ENCODE peak calls at places on chromosomes 13 and 19, in four cellular contexts. V, L, F and D are unnamed samples.

GRCh38 chr13:114128624-114129522 is 3.5 kb downstream of the RASA3 start:
- DNase-seq in V (no peak), L (peak), F (peak), D (peak)

GRCh38 chr13:27076411-27076810 is 95.2 kb downstream of the USP12 start:
- DNase-seq in V (no peak), L (no peak), F (no peak), D (no peak)

GRCh38 chr19:7926021-7926726 is at the start of gene CTXN1:
- DNase-seq in V (peak), L (peak), F (no peak), D (peak)

GRCh38 chr13:51770160-51770559 is 33.8 kb downstream of the DHRS12 start:
- DNase-seq in V (no peak), L (no peak), F (no peak), D (no peak)

GRCh38 chr19:11384778-11385129 is 640 bp upstream of the EPOR start:
- DNase-seq in V (no peak), L (no peak), F (no peak), D (no peak)

GRCh38 chr19:50514346-50515167 is 844 bp upstream of the ASPDH start:
- DNase-seq in V (no peak), L (peak), F (no peak), D (no peak)

GRCh38 chr19:28359819-28360414 is 853.0 kb downstream of the UQCRFS1 start:
- DNase-seq in V (no peak), L (no peak), F (no peak), D (no peak)

GRCh38 chr19:30066781-30067759 is 125.0 kb downstream of the URI1 start:
- DNase-seq in V (no peak), L (no peak), F (no peak), D (no peak)

GRCh38 chr19:30647891-30648290 is 275.7 kb downstream of the ZNF536 start:
- DNase-seq in V (no peak), L (no peak), F (no peak), D (no peak)

GRCh38 chr13:46753137-46753536 is 43.8 kb downstream of the ESD start:
- DNase-seq in V (no peak), L (no peak), F (no peak), D (no peak)

GRCh38 chr13:49356224-49356623 is 87.6 kb downstream of the CAB39L start:
- DNase-seq in V (no peak), L (no peak), F (peak), D (no peak)

GRCh38 chr13:110336681-110337080 is 29.6 kb downstream of the COL4A2 start:
- DNase-seq in V (no peak), L (no peak), F (no peak), D (no peak)

GRCh38 chr19:575527-576506 is 3.4 kb downstream of the BSG start:
- DNase-seq in V (no peak), L (peak), F (no peak), D (no peak)

GRCh38 chr19:29396925-29397324 is 128.9 kb upstream of the VSTM2B start:
- DNase-seq in V (no peak), L (no peak), F (no peak), D (no peak)

GRCh38 chr13:23488442-23488841 is 54.9 kb upstream of the SACS start:
- DNase-seq in V (no peak), L (no peak), F (no peak), D (no peak)

GRCh38 chr19:43809762-43810696 is 7.8 kb upstream of the LYPD5 start:
- DNase-seq in V (no peak), L (no peak), F (peak), D (no peak)

GRCh38 chr13:109687559-109688448 is 98.6 kb downstream of the IRS2 start:
- DNase-seq in V (no peak), L (no peak), F (no peak), D (no peak)

GRCh38 chr13:47126432-47126831 is 229.6 kb upstream of the HTR2A start:
- DNase-seq in V (no peak), L (no peak), F (no peak), D (no peak)

GRCh38 chr13:57653229-57653994 is 21.9 kb downstream of the PCDH17 start:
- DNase-seq in V (no peak), L (no peak), F (no peak), D (no peak)

GRCh38 chr13:22120646-22121045 is 449.8 kb downstream of the FGF9 start:
- DNase-seq in V (no peak), L (no peak), F (no peak), D (no peak)

GRCh38 chr13:113903912-113904311 is 40.0 kb upstream of the GAS6 start:
- DNase-seq in V (no peak), L (no peak), F (no peak), D (no peak)

GRCh38 chr13:21684576-21684975 is 13.7 kb downstream of the FGF9 start:
- DNase-seq in V (no peak), L (no peak), F (no peak), D (no peak)

GRCh38 chr19:18366027-18366435 is 19.9 kb upstream of the GDF15 start:
- DNase-seq in V (no peak), L (no peak), F (no peak), D (no peak)

GRCh38 chr19:16168465-16169081 is 4.8 kb downstream of the CIB3 start:
- DNase-seq in V (no peak), L (no peak), F (no peak), D (no peak)

GRCh38 chr13:51797664-51798488 is 6.1 kb downstream of the DHRS12 start:
- DNase-seq in V (peak), L (no peak), F (peak), D (no peak)

GRCh38 chr13:47796816-47797215 is 204.3 kb downstream of the SUCLA2 start:
- DNase-seq in V (no peak), L (no peak), F (no peak), D (no peak)

GRCh38 chr19:56108447-56109195 is 12.5 kb downstream of the ZNF787 start:
- DNase-seq in V (no peak), L (no peak), F (no peak), D (no peak)

GRCh38 chr13:40205771-40206240 is 460.6 kb downstream of the FOXO1 start:
- DNase-seq in V (no peak), L (no peak), F (no peak), D (no peak)

GRCh38 chr13:98542568-98543379 is 34.1 kb downstream of the STK24 start:
- DNase-seq in V (no peak), L (no peak), F (no peak), D (no peak)

GRCh38 chr13:113936166-113936565 is 37.7 kb downstream of the C13orf46 start:
- DNase-seq in V (no peak), L (peak), F (no peak), D (no peak)

GRCh38 chr13:81350056-81350455 is 1009.1 kb upstream of the SPRY2 start:
- DNase-seq in V (no peak), L (no peak), F (no peak), D (no peak)

GRCh38 chr19:44841255-44841654 is 4.8 kb upstream of the NECTIN2 start:
- DNase-seq in V (no peak), L (no peak), F (no peak), D (no peak)

GRCh38 chr13:80132741-80133601 is 208.0 kb downstream of the SPRY2 start:
- DNase-seq in V (no peak), L (no peak), F (no peak), D (no peak)

GRCh38 chr13:46804391-46804815 is 7.4 kb upstream of the ESD start:
- DNase-seq in V (no peak), L (peak), F (peak), D (no peak)

GRCh38 chr13:87982436-87982835 is 311.3 kb downstream of the SLITRK5 start:
- DNase-seq in V (no peak), L (no peak), F (no peak), D (no peak)

GRCh38 chr19:52391135-52391534 is 6.5 kb upstream of the ZNF528 start:
- DNase-seq in V (peak), L (no peak), F (no peak), D (no peak)
- TF ChIP-seq CTCF in V (peak), L (no peak), F (no peak), D (no peak)

DNA sequence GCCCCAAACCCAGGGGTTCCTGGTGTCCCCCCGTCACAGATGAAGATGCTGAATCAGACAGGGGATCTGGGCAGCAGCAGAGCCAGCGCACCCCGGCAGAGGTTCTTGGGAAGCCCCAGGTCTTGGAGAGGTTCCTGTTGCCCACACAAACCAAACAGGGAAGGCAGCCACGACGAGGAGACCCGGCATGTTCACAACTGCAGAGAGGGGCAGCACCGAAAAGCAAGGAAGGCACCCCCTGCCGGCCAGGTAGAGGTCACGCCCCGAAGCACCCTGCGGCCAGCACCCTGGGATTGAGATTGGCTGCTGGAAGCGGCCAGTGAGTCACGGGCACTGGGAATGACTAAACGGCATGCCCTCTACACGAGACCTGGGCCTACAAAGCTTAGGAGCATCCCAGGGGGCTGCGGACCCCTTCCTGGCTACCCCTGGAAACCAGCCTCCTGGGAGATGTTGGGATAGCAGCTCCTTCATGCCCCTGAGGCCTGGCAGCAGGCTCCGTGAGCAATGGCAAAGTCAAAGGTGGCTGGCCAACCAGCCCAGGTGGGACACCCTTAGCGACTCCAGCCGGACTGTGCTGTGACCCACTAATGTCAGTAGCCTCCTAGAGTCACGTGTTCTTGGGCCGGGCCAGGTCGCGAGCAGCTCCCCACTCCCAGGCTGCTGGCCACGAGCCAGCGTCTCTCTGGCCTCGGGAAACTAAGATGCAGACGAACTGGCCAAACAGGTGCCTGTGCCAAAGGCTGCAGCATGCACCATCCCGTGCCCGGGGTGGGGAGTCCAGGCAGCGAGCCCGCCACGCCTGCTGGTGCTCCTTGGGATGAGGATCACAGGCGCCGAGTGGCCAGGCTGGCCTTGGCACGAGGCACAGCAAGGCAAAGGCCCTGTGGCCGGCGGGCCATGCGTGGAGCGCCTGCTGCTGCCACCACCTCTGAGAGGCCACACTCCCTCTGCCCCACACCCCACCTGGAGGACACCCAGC is 43.2 kb downstream of the MLLT1 start:
- DNase-seq in V (no peak), L (peak), F (no peak), D (no peak)
- TF ChIP-seq CTCF in V (no peak), L (no peak), F (no peak), D (no peak)

GRCh38 chr13:102845630-102846260 is at the start of gene ERCC5:
- DNase-seq in V (peak), L (peak), F (peak), D (peak)

GRCh38 chr13:102845289-102845629 is 573 bp upstream of the ERCC5 start:
- DNase-seq in V (no peak), L (no peak), F (no peak), D (no peak)

GRCh38 chr13:102848956-102849355 is 3.1 kb downstream of the ERCC5 start:
- DNase-seq in V (no peak), L (no peak), F (no peak), D (no peak)

GRCh38 chr13:102847272-102848234 is 1.7 kb downstream of the ERCC5 start:
- DNase-seq in V (no peak), L (no peak), F (no peak), D (no peak)

GRCh38 chr13:102846261-102847015 is 606 bp downstream of the ERCC5 start:
- DNase-seq in V (peak), L (peak), F (no peak), D (peak)
- TF ChIP-seq CTCF in V (no peak), L (no peak), F (no peak), D (no peak)

GRCh38 chr19:38718747-38719543 is 25.3 kb downstream of the CAPN12 start:
- DNase-seq in V (peak), L (peak), F (no peak), D (no peak)
- TF ChIP-seq CTCF in V (no peak), L (no peak), F (peak), D (no peak)

DNA sequence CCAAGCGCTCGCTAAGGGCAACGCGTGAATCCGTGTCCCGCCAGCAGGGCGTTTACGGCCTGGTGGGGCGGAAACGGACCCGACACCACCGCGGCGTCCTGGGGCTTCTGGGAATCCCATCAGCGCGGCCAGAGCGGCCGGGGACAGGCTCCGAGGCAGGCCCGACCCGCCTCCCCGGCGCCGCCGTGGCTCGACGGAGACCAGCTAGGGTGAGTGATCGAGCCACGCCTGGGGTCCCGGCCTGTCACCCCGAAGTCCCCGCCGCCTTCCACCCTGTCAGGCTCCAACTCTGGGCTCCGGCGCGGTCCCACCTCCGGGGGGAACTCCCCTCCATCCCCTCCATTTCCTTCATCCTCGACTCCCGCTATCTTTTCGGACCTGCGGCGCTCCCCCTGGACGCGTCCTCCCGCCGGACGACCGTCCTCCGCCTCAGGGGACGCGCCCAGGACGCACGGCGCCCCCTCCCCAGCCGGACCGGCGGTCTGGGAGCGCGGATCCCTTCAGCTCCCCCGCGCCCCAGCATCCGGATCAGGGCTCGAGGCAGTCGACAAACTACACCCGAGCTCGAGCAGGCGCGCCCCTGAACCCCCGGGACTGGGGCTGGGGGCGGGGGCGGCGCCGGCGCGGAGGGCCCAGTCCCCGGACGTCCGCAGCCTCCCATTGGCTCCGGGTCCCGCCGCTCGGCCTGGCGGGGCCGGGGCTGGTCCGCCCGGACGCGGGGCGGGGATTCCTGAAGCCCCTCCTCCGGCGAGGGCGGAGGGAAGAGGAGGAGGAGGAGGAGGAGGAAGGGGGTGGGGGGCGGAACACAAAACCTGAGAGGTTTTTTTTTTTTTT is 643 bp upstream of the BICRA start:
- DNase-seq in V (peak), L (peak), F (peak), D (peak)
- TF ChIP-seq CTCF in V (no peak), L (no peak), F (peak), D (peak)

DNA sequence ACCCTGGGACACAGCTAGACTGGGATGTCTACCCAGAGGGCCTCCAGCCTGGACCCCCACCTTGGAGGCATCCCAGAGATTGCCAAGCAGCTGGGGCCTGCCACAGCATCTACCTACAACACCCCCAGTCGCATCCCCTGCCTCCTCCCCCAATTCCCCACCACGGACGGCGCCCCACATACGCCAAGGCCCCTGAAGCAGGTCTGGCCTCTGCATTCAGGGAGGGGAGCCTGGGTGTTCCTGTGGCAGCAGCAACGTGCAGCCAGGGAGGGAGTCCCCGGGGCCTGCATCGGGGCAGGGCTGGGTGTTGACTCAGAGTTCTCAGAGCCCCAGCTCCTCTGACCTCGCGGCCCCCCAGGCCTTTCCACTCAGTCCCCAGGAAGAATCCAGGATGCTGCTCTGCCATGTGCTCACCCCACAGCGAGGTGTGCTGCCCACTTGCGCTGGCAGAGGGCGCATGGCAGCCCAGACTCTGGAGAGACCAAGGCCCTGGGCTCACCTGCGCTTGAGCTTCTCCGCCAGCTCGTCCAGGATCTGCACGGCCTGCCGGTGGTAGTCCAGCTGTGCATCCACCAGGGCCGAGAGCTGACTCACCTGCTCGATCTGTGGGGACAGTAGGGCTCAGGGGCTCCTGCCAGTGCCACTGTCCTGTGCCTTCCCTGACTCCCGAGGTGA is 19.6 kb downstream of the MPND start:
- DNase-seq in V (peak), L (no peak), F (no peak), D (no peak)
- TF ChIP-seq CTCF in V (no peak), L (no peak), F (peak), D (no peak)

GRCh38 chr19:36009220-36009619 is 607 bp upstream of the SYNE4 start:
- DNase-seq in V (peak), L (peak), F (no peak), D (peak)
- TF ChIP-seq CTCF in V (no peak), L (no peak), F (no peak), D (no peak)